ENCODE peak calls at places on chromosomes 6 and 20, in seven cellular contexts. G is activated T-cell treated with anti-CD3 and anti-CD28 coated beads, Interleukin-2, amount 50 U/mL, for 4 hours; B is mesenchymal stem cell; E is GM20000; M is stimulated activated CD8-positive, alpha-beta memory T cell treated with anti-CD3 and anti-CD28 coated beads, Interleukin-7, amount 100 ng/mL, for 24 hours; W is NCI-H1105; T is GM12891. D is an unnamed sample.
A peak's percentile ranks its signal among the peaks of the same experiment; 100 is the strongest.

GRCh38 chr6:114108119-114109002 is 137.4 kb upstream of the HDAC2 start:
- DNase-seq in B (peak; percentile 73), T (no peak), G (no peak), W (peak; percentile 12), M (peak; percentile 16), E (peak; percentile 36), D (peak; percentile 71)

GRCh38 chr6:11120273-11121005 is 8.9 kb upstream of the ERVFRD-1 start:
- DNase-seq in G (no peak), T (no peak), M (no peak), W (peak; percentile 30), E (no peak), B (peak; percentile 39), D (peak; percentile 65)

GRCh38 chr6:137264308-137265075 is 45.3 kb upstream of the IFNGR1 start:
- DNase-seq in W (no peak), B (no peak), T (no peak), E (no peak), M (no peak), G (no peak), D (no peak)

GRCh38 chr6:90197854-90198496 is 98.7 kb downstream of the BACH2 start:
- DNase-seq in W (no peak), T (no peak), B (peak; percentile 67), E (no peak), M (no peak), G (no peak), D (no peak)

GRCh38 chr20:46814366-46815232 is 80.0 kb upstream of the EYA2 start:
- DNase-seq in M (no peak), W (peak; percentile 80), B (peak; percentile 45), G (no peak), T (no peak), E (no peak), D (no peak)

GRCh38 chr6:110877154-110877564 is 2.6 kb downstream of the AMD1 start:
- DNase-seq in B (peak; percentile 48), M (no peak), W (no peak), G (no peak), T (no peak), E (no peak), D (peak; percentile 31)

GRCh38 chr6:155388546-155388945 is 67.1 kb downstream of the NOX3 start:
- DNase-seq in G (no peak), E (no peak), T (no peak), M (no peak), B (peak; percentile 32), W (no peak), D (no peak)

GRCh38 chr20:63005862-63006564 is 751 bp downstream of the BHLHE23 start:
- DNase-seq in E (no peak), M (no peak), T (no peak), W (peak; percentile 57), B (peak; percentile 22), G (no peak), D (no peak)

GRCh38 chr6:165626711-165627110 is 36.3 kb downstream of the PDE10A start:
- DNase-seq in M (no peak), G (no peak), W (no peak), E (no peak), T (no peak), B (no peak), D (no peak)

GRCh38 chr6:33151050-33151449 is 41.2 kb downstream of the COL11A2 start:
- DNase-seq in E (no peak), W (no peak), G (no peak), B (no peak), M (no peak), T (no peak), D (no peak)

GRCh38 chr20:62382306-62383198 is 4.4 kb upstream of the RPS21 start:
- DNase-seq in B (peak; percentile 83), G (peak; percentile 73), W (peak; percentile 69), T (peak; percentile 89), M (peak; percentile 53), E (peak; percentile 88), D (peak; percentile 84)

GRCh38 chr6:131754088-131754487 is 43.3 kb upstream of the CTAGE9 start:
- DNase-seq in E (no peak), M (no peak), B (peak; percentile 22), G (no peak), W (no peak), T (no peak), D (no peak)

GRCh38 chr20:63484651-63485403 is 12.4 kb upstream of the KCNQ2 start:
- DNase-seq in T (no peak), B (no peak), E (no peak), W (no peak), G (no peak), M (no peak), D (no peak)

GRCh38 chr6:139295906-139296305 is 4.1 kb upstream of the TXLNB start:
- DNase-seq in M (no peak), W (no peak), B (no peak), G (no peak), T (no peak), E (no peak), D (no peak)

GRCh38 chr6:169070506-169071176 is 183.0 kb downstream of the THBS2 start:
- DNase-seq in B (peak; percentile 89), T (no peak), W (no peak), G (no peak), M (no peak), E (no peak), D (no peak)

GRCh38 chr20:10673176-10673830 is 496 bp downstream of the JAG1 start:
- DNase-seq in T (no peak), E (peak; percentile 59), G (no peak), W (no peak), M (no peak), B (no peak), D (peak; percentile 26)

GRCh38 chr20:34311118-34312023 is 8.2 kb upstream of the AHCY start:
- DNase-seq in M (no peak), E (no peak), W (peak; percentile 20), T (no peak), B (peak; percentile 15), G (no peak), D (no peak)

GRCh38 chr6:134373282-134373922 is 55.5 kb upstream of the SGK1 start:
- DNase-seq in B (peak; percentile 94), E (peak; percentile 64), W (no peak), M (no peak), T (peak; percentile 16), G (no peak), D (peak; percentile 90)

GRCh38 chr6:77470983-77471382 is 7.7 kb upstream of the HTR1B start:
- DNase-seq in M (no peak), W (no peak), E (no peak), B (no peak), G (no peak), T (no peak), D (peak; percentile 39)

GRCh38 chr20:15675151-15675550 is 898.1 kb downstream of the KIF16B start:
- DNase-seq in W (no peak), G (no peak), B (no peak), M (no peak), T (no peak), E (no peak), D (no peak)

GRCh38 chr6:89432875-89433636 is at the start of gene ANKRD6:
- DNase-seq in E (peak; percentile 94), G (peak; percentile 85), W (peak; percentile 76), T (peak; percentile 80), B (peak; percentile 47), M (peak; percentile 72), D (peak; percentile 37)

GRCh38 chr6:32174416-32174815 is 1.5 kb downstream of the AGPAT1 start:
- DNase-seq in M (no peak), B (no peak), E (no peak), W (no peak), T (no peak), G (no peak), D (no peak)

GRCh38 chr20:63313349-63314014 is 20.5 kb downstream of the COL20A1 start:
- DNase-seq in B (no peak), G (no peak), W (no peak), M (no peak), T (no peak), E (no peak), D (no peak)

GRCh38 chr20:10501377-10501776 is 66.3 kb downstream of the SLX4IP start:
- DNase-seq in T (no peak), W (no peak), G (no peak), B (no peak), E (no peak), M (no peak), D (no peak)

GRCh38 chr6:89944826-89945407 is 50.6 kb downstream of the GJA10 start:
- DNase-seq in M (no peak), B (peak; percentile 19), G (no peak), E (no peak), W (no peak), T (no peak), D (no peak)

GRCh38 chr20:41078329-41078728 is 49.7 kb downstream of the TOP1 start:
- DNase-seq in B (peak; percentile 70), G (no peak), M (no peak), T (no peak), W (no peak), E (peak; percentile 10), D (peak; percentile 86)

GRCh38 chr6:10719386-10720228 is 3.3 kb upstream of the TMEM14C start:
- DNase-seq in B (no peak), W (no peak), M (no peak), E (no peak), G (peak; percentile 9), T (no peak), D (peak; percentile 24)

GRCh38 chr6:106973841-106974336 is 640 bp downstream of the CD24 start:
- DNase-seq in G (no peak), W (peak; percentile 50), T (no peak), E (no peak), B (peak; percentile 22), M (no peak), D (no peak)

GRCh38 chr6:130825772-130826441 is 1.3 kb upstream of the SMLR1 start:
- DNase-seq in W (no peak), E (no peak), M (no peak), B (no peak), G (no peak), T (no peak), D (no peak)

GRCh38 chr6:110566346-110567125 is 90.1 kb upstream of the SLC22A16 start:
- DNase-seq in B (peak; percentile 6), E (no peak), W (no peak), G (no peak), M (no peak), T (no peak), D (no peak)

D was measured in endothelial cell of umbilical vein.